ENCODE peak calls at places on chromosomes 16 and 17, in six cellular contexts. P is endothelial cell of umbilical vein, O is prostate gland, G is heart left ventricle, T is ovary, M is IMR-90. H is an unnamed sample.

GRCh38 chr16:27670071-27670825 is 120.3 kb downstream of the KATNIP start:
- DNase-seq in P (no peak), O (no peak), G (no peak), T (no peak), M (no peak), H (no peak)

GRCh38 chr16:76360384-76360783 is 83.2 kb downstream of the CNTNAP4 start:
- DNase-seq in P (no peak), O (no peak), G (no peak), T (no peak), M (no peak), H (no peak)

GRCh38 chr17:43842975-43843325 is 4.0 kb upstream of the CD300LG start:
- DNase-seq in P (no peak), O (no peak), G (no peak), T (no peak), M (no peak), H (no peak)

GRCh38 chr17:6706996-6707395 is 6.2 kb downstream of the SLC13A5 start:
- DNase-seq in P (no peak), O (no peak), G (no peak), T (no peak), M (no peak), H (no peak)

GRCh38 chr16:87789437-87790277 is 23.9 kb upstream of the KLHDC4 start:
- DNase-seq in P (no peak), O (no peak), G (no peak), T (no peak), M (peak; percentile 86), H (no peak)

GRCh38 chr17:19703776-19704371 is 12.5 kb downstream of the SLC47A2 start:
- DNase-seq in P (no peak), O (no peak), G (no peak), T (no peak), M (no peak), H (no peak)

GRCh38 chr17:57455063-57455914 is 199.0 kb downstream of the MSI2 start:
- DNase-seq in P (no peak), O (no peak), G (peak; percentile 37), T (peak; percentile 31), M (peak; percentile 57), H (no peak)

GRCh38 chr17:77382356-77382911 is 241.7 kb downstream of the SEC14L1 start:
- DNase-seq in P (no peak), O (no peak), G (no peak), T (no peak), M (no peak), H (no peak)

GRCh38 chr16:14337303-14338191 is 266.4 kb downstream of the MRTFB start:
- DNase-seq in P (no peak), O (peak; percentile 17), G (no peak), T (peak; percentile 22), M (peak; percentile 53), H (no peak)

GRCh38 chr17:38598536-38598935 is 7.2 kb downstream of the SRCIN1 start:
- DNase-seq in P (peak; percentile 11), O (peak; percentile 36), G (no peak), T (no peak), M (peak; percentile 57), H (no peak)

GRCh38 chr17:34163681-34164080 is 91.4 kb upstream of the CCL2 start:
- DNase-seq in P (no peak), O (no peak), G (peak; percentile 28), T (no peak), M (peak; percentile 16), H (no peak)

GRCh38 chr17:49924116-49924515 is 44.9 kb upstream of the DLX4 start:
- DNase-seq in P (no peak), O (no peak), G (no peak), T (no peak), M (no peak), H (no peak)

GRCh38 chr17:37089998-37090397 is 141.2 kb downstream of the AATF start:
- DNase-seq in P (peak; percentile 63), O (no peak), G (no peak), T (no peak), M (no peak), H (no peak)

GRCh38 chr17:58166682-58167081 is at the start of gene OR4D2:
- DNase-seq in P (no peak), O (no peak), G (no peak), T (no peak), M (no peak), H (no peak)

GRCh38 chr17:35243459-35244204 is 760 bp downstream of the SLFN5 start:
- DNase-seq in P (peak; percentile 77), O (peak; percentile 46), G (peak; percentile 61), T (peak; percentile 40), M (peak; percentile 69), H (peak; percentile 74)

DNA sequence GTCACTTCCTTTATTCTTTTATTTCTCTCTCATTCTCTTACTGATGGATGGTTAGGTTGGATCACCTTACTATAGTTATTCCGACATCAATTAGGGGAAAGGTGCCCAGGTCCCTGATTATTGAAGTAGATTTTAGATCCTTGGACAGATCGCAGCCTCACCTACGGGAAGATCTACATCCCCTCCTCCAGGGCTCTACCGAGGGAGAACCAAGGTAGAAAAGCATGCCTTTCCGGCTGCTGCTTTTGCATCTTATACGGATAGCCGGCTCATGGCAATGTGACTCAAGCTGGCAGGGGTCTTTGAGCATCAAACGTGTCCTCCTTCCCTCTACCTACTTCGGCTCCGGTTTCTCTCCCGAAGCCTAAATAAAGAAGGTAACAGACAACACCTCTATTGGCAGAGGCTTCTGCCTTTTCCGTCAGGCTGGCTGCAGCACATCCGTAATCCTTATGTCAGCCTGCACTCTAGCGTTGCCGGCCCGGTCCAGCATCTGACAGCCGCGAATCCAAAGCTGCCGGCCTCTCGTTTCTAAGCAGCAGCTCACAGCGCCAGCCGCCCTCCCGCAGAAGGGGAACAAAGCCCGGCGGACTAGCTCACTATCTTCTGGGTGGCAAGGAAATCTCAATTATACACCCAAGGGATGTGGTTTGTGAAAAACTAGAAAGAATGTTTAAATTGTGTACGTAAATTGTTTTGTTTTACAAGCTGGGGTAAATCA is 46.9 kb downstream of the IRX6 start:
- DNase-seq in P (no peak), O (peak; percentile 60), G (peak; percentile 86), T (peak; percentile 55), M (peak; percentile 8), H (no peak)
- TF ChIP-seq CTCF in P (no peak), O (peak; percentile 48), G (peak; percentile 72), T (no peak), M (peak; percentile 37), H (peak; percentile 23)

GRCh38 chr16:525520-526180 is 1.9 kb upstream of the CAPN15 start:
- DNase-seq in P (peak; percentile 71), O (no peak), G (no peak), T (no peak), M (peak; percentile 92), H (no peak)
- H3K4me3 ChIP-seq in P (no peak overlapping the region), O (peak overlapping the region; percentile 66), G (peak overlapping the region; percentile 94), T (no peak overlapping the region), M (no peak overlapping the region), H (peak overlapping the region; percentile 80)

DNA sequence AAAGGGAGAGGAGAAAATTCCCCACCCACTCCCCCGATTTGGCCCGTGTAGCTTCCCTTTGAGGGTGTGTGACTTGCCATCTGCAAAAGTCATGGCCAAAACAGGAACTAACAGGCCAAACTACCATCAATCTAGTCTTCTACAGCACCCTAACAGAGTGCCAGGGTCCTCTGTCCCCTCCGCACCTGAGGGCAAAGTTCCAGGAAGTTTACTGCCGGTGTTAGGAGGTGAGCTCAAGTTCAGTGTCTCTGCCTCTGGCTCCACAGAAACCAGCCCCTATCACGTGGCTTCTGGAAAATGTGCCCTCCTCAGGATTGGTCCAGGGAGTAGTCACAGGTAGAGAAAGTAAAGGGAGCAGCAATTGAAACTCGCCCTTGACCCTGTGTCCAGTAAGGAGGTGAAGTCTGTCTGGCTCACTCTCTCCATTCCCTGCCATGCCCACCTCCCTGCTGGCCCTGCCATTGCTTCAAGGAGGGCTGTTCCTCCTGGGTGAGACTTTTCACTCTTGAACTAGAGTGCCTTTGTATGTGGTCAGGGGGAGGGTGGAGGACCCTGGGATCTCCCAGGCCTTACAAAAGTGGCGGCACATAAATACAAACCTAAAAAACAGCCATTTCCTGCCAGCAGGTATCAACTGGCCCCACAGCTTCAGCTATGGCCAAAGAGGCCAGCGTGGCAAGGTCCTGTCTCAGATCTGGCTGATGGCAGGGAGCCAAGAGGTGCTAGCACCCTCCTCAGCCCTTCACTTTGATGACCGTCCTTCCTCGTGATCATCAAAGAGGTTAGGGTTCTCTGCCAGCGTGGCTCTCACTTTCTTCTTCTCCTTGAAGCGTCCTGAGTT is 5.3 kb downstream of the PRR15L start:
- DNase-seq in P (no peak), O (no peak), G (no peak), T (no peak), M (no peak), H (no peak)
- TF ChIP-seq POLR2A in P (no peak), O (no peak), G (no peak), T (no peak), M (no peak), H (no peak)

DNA sequence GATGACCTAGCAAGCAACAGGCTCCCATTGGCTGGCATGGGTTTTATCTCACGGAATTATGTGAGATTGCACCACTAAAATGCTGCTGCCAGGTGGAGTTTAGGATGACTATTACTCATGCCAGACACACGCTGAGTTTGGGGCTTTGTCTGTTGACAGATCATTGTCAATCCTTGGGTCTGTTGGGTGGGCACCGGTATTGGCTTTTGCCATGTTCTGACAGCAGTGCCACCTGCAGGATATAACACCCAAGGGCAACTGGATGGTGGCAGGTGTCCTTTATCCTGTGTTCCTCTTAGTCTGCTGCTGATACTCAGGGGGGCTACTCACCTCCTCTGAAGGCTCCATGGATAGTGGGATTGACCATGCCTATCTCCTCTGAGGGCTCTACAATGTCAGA is 221.6 kb upstream of the DYNLRB2 start:
- DNase-seq in P (no peak), O (no peak), G (no peak), T (no peak), M (no peak), H (no peak)
- TF ChIP-seq CTCF in P (no peak), O (no peak), G (no peak), T (no peak), M (peak; percentile 8), H (no peak)

GRCh38 chr16:57388359-57389086 is 16.0 kb upstream of the CCL17 start:
- DNase-seq in P (peak; percentile 35), O (no peak), G (no peak), T (no peak), M (no peak), H (no peak)
- H3K4me3 ChIP-seq in P (no peak overlapping the region), O (no peak overlapping the region), G (no peak overlapping the region), T (no peak overlapping the region), M (no peak overlapping the region), H (no peak overlapping the region)

DNA sequence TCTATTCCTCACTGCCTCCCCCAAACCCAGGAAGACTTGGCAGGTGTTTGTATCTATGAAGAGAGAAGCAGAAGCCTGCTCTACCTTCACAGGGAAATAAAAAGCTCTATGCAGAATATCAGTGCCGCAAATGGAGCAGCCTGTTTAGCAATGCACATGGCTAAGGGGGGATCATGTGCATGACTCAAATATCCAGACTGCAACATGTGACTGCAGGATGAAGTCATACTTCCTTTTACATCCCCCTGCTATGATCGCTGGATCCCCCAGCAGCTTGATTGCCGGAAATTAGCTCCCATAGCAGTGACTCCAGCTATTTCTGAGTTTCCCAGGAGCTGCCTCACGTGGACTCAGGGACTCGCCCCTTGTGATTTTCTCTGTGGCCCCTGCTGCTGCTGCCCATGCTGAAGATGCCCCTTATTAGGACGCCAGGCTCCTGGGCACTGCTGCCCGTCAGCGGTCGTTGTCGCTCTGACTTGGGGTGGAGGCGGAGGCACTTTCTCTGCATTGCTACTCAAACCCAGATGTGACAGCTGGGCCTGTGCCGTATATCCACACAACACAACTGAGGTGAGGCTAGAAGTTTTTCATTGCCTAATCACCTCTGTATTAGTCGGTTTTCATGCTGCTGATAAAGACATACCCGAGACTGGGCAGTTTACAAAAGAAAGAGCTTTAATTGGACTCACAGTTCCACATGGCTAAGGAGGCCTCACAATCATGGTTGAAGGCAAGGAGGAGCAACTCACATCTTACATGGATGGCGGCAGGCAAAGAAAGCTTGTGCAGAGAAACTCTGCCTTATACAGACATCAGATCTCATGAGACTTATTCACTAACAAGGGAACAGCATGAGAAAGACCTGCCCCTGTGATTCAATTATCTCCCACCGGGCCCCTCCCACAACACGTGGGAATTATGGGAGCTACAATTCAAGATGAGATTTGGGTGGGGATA is 340.7 kb downstream of the CPPED1 start:
- DNase-seq in P (peak; percentile 70), O (no peak), G (no peak), T (no peak), M (peak; percentile 82), H (no peak)
- TF ChIP-seq POLR2A in P (no peak), O (no peak), G (no peak), T (no peak), M (no peak), H (no peak)